ENCODE peak calls at places on chromosomes 7 and 10, in five cellular contexts. One of them, this sample, is unnamed.

GRCh38 chr10:32112055-32112454 is 55.8 kb upstream of the KIF5B start:
- DNase-seq in T-helper 1 cell: no peak
- DNase-seq in fibroblast of lung: peak
- DNase-seq in lung microvascular endothelial cell: peak
- DNase-seq in AG04450: peak
- DNase-seq in this sample: peak

GRCh38 chr10:971150-971542 is 17.1 kb upstream of the GTPBP4 start:
- DNase-seq in T-helper 1 cell: no peak
- DNase-seq in AG04450: no peak
- DNase-seq in fibroblast of lung: no peak
- DNase-seq in lung microvascular endothelial cell: peak
- DNase-seq in this sample: no peak

GRCh38 chr7:84490661-84491060 is 296.1 kb upstream of the SEMA3A start:
- DNase-seq in lung microvascular endothelial cell: no peak
- DNase-seq in fibroblast of lung: peak
- DNase-seq in AG04450: no peak
- DNase-seq in T-helper 1 cell: no peak
- DNase-seq in this sample: peak

GRCh38 chr10:129929343-129930297 is 34.5 kb downstream of the EBF3 start:
- DNase-seq in T-helper 1 cell: no peak
- DNase-seq in AG04450: no peak
- DNase-seq in lung microvascular endothelial cell: no peak
- DNase-seq in fibroblast of lung: no peak
- DNase-seq in this sample: no peak

GRCh38 chr10:88881335-88881734 is 1.3 kb downstream of the STAMBPL1 start:
- DNase-seq in fibroblast of lung: no peak
- DNase-seq in T-helper 1 cell: no peak
- DNase-seq in AG04450: no peak
- DNase-seq in lung microvascular endothelial cell: peak
- DNase-seq in this sample: no peak

GRCh38 chr7:99927536-99927935 is 1.9 kb downstream of the GJC3 start:
- DNase-seq in fibroblast of lung: no peak
- DNase-seq in AG04450: no peak
- DNase-seq in T-helper 1 cell: no peak
- DNase-seq in lung microvascular endothelial cell: no peak
- DNase-seq in this sample: no peak

GRCh38 chr7:79810945-79811344 is 323.7 kb upstream of the GNAI1 start:
- DNase-seq in lung microvascular endothelial cell: no peak
- DNase-seq in fibroblast of lung: no peak
- DNase-seq in T-helper 1 cell: no peak
- DNase-seq in AG04450: no peak
- DNase-seq in this sample: peak

GRCh38 chr7:143391462-143392404 is 10.6 kb downstream of the ZYX start:
- DNase-seq in T-helper 1 cell: no peak
- DNase-seq in lung microvascular endothelial cell: peak
- DNase-seq in AG04450: peak
- DNase-seq in fibroblast of lung: peak
- DNase-seq in this sample: peak

GRCh38 chr10:2111936-2112335 is 374.6 kb upstream of the ADARB2 start:
- DNase-seq in fibroblast of lung: peak
- DNase-seq in T-helper 1 cell: no peak
- DNase-seq in AG04450: no peak
- DNase-seq in lung microvascular endothelial cell: no peak
- DNase-seq in this sample: no peak

GRCh38 chr10:123249894-123250293 is 95.7 kb downstream of the BUB3 start:
- DNase-seq in T-helper 1 cell: no peak
- DNase-seq in fibroblast of lung: no peak
- DNase-seq in AG04450: no peak
- DNase-seq in lung microvascular endothelial cell: no peak
- DNase-seq in this sample: peak

GRCh38 chr7:47330561-47331178 is 251.2 kb downstream of the TNS3 start:
- DNase-seq in AG04450: no peak
- DNase-seq in fibroblast of lung: no peak
- DNase-seq in lung microvascular endothelial cell: no peak
- DNase-seq in T-helper 1 cell: no peak
- DNase-seq in this sample: no peak

GRCh38 chr10:24251547-24251946 is 42.6 kb downstream of the KIAA1217 start:
- DNase-seq in AG04450: no peak
- DNase-seq in T-helper 1 cell: no peak
- DNase-seq in fibroblast of lung: no peak
- DNase-seq in lung microvascular endothelial cell: no peak
- DNase-seq in this sample: no peak

GRCh38 chr10:99621454-99622246 is 1.4 kb upstream of the SLC25A28 start:
- DNase-seq in AG04450: no peak
- DNase-seq in fibroblast of lung: no peak
- DNase-seq in T-helper 1 cell: no peak
- DNase-seq in lung microvascular endothelial cell: no peak
- DNase-seq in this sample: no peak

GRCh38 chr7:124552217-124552616 is 213.4 kb downstream of the GPR37 start:
- DNase-seq in fibroblast of lung: peak
- DNase-seq in AG04450: no peak
- DNase-seq in lung microvascular endothelial cell: no peak
- DNase-seq in T-helper 1 cell: no peak
- DNase-seq in this sample: no peak

GRCh38 chr10:75203724-75204123 is 6.9 kb upstream of the VDAC2 start:
- DNase-seq in T-helper 1 cell: no peak
- DNase-seq in fibroblast of lung: no peak
- DNase-seq in lung microvascular endothelial cell: no peak
- DNase-seq in AG04450: no peak
- DNase-seq in this sample: no peak

GRCh38 chr10:65430979-65431378 is 1494.9 kb upstream of the LRRTM3 start:
- DNase-seq in T-helper 1 cell: no peak
- DNase-seq in AG04450: no peak
- DNase-seq in fibroblast of lung: no peak
- DNase-seq in lung microvascular endothelial cell: no peak
- DNase-seq in this sample: no peak

GRCh38 chr10:90865400-90865799 is 6.4 kb upstream of the RPP30 start:
- DNase-seq in fibroblast of lung: peak
- DNase-seq in lung microvascular endothelial cell: peak
- DNase-seq in AG04450: no peak
- DNase-seq in T-helper 1 cell: no peak
- DNase-seq in this sample: peak

GRCh38 chr10:34216348-34216908 is 598.7 kb downstream of the PARD3 start:
- DNase-seq in fibroblast of lung: no peak
- DNase-seq in AG04450: no peak
- DNase-seq in T-helper 1 cell: no peak
- DNase-seq in lung microvascular endothelial cell: no peak
- DNase-seq in this sample: no peak

GRCh38 chr7:52842192-52842900 is 193.1 kb upstream of the POM121L12 start:
- DNase-seq in lung microvascular endothelial cell: no peak
- DNase-seq in fibroblast of lung: no peak
- DNase-seq in AG04450: no peak
- DNase-seq in T-helper 1 cell: no peak
- DNase-seq in this sample: no peak

GRCh38 chr10:117342638-117343037 is 32.6 kb downstream of the PDZD8 start:
- DNase-seq in lung microvascular endothelial cell: no peak
- DNase-seq in fibroblast of lung: peak
- DNase-seq in AG04450: peak
- DNase-seq in T-helper 1 cell: no peak
- DNase-seq in this sample: peak

GRCh38 chr7:100826546-100827329 is 585 bp downstream of the EPHB4 start:
- DNase-seq in AG04450: no peak
- DNase-seq in lung microvascular endothelial cell: peak
- DNase-seq in fibroblast of lung: peak
- DNase-seq in T-helper 1 cell: no peak
- DNase-seq in this sample: no peak

GRCh38 chr7:33754933-33755928 is 150.1 kb upstream of the BMPER start:
- DNase-seq in lung microvascular endothelial cell: peak
- DNase-seq in T-helper 1 cell: no peak
- DNase-seq in fibroblast of lung: no peak
- DNase-seq in AG04450: no peak
- DNase-seq in this sample: no peak

GRCh38 chr10:130046591-130046990 is 64.0 kb downstream of the C10orf143 start:
- DNase-seq in lung microvascular endothelial cell: no peak
- DNase-seq in AG04450: no peak
- DNase-seq in T-helper 1 cell: no peak
- DNase-seq in fibroblast of lung: no peak
- DNase-seq in this sample: no peak

GRCh38 chr7:127844165-127844564 is 187.1 kb downstream of the LRRC4 start:
- DNase-seq in T-helper 1 cell: no peak
- DNase-seq in fibroblast of lung: no peak
- DNase-seq in lung microvascular endothelial cell: no peak
- DNase-seq in AG04450: no peak
- DNase-seq in this sample: no peak

GRCh38 chr7:6395898-6396582 is 51.7 kb downstream of the DAGLB start:
- DNase-seq in T-helper 1 cell: no peak
- DNase-seq in fibroblast of lung: no peak
- DNase-seq in AG04450: no peak
- DNase-seq in lung microvascular endothelial cell: no peak
- DNase-seq in this sample: no peak

GRCh38 chr10:86440874-86441838 is 74.6 kb upstream of the GRID1 start:
- DNase-seq in AG04450: peak
- DNase-seq in T-helper 1 cell: no peak
- DNase-seq in lung microvascular endothelial cell: peak
- DNase-seq in fibroblast of lung: peak
- DNase-seq in this sample: peak

GRCh38 chr7:76121044-76121443 is 73.1 kb downstream of the MDH2 start:
- DNase-seq in fibroblast of lung: no peak
- DNase-seq in AG04450: no peak
- DNase-seq in lung microvascular endothelial cell: no peak
- DNase-seq in T-helper 1 cell: no peak
- DNase-seq in this sample: no peak

GRCh38 chr10:63236113-63236935 is 103.2 kb downstream of the NRBF2 start:
- DNase-seq in fibroblast of lung: peak
- DNase-seq in AG04450: peak
- DNase-seq in T-helper 1 cell: no peak
- DNase-seq in lung microvascular endothelial cell: peak
- DNase-seq in this sample: peak

GRCh38 chr10:20622522-20623270 is 274.4 kb downstream of the NEBL start:
- DNase-seq in fibroblast of lung: peak
- DNase-seq in T-helper 1 cell: no peak
- DNase-seq in AG04450: no peak
- DNase-seq in lung microvascular endothelial cell: no peak
- DNase-seq in this sample: peak

GRCh38 chr7:66047426-66047825 is 28.2 kb upstream of the ASL start:
- DNase-seq in AG04450: peak
- DNase-seq in T-helper 1 cell: no peak
- DNase-seq in fibroblast of lung: peak
- DNase-seq in lung microvascular endothelial cell: peak
- DNase-seq in this sample: peak

GRCh38 chr10:112721080-112721698 is 228.9 kb upstream of the TCF7L2 start:
- DNase-seq in T-helper 1 cell: no peak
- DNase-seq in lung microvascular endothelial cell: peak
- DNase-seq in AG04450: no peak
- DNase-seq in fibroblast of lung: peak
- DNase-seq in this sample: peak

GRCh38 chr7:138979988-138980574 is 1.1 kb downstream of the KIAA1549 start:
- DNase-seq in fibroblast of lung: peak
- DNase-seq in lung microvascular endothelial cell: no peak
- DNase-seq in AG04450: no peak
- DNase-seq in T-helper 1 cell: no peak
- DNase-seq in this sample: no peak

GRCh38 chr7:8618441-8619070 is 185.1 kb downstream of the NXPH1 start:
- DNase-seq in T-helper 1 cell: no peak
- DNase-seq in AG04450: no peak
- DNase-seq in lung microvascular endothelial cell: no peak
- DNase-seq in fibroblast of lung: no peak
- DNase-seq in this sample: no peak

GRCh38 chr10:71429929-71430328 is 33.2 kb downstream of the CDH23 start:
- DNase-seq in T-helper 1 cell: no peak
- DNase-seq in AG04450: no peak
- DNase-seq in lung microvascular endothelial cell: no peak
- DNase-seq in fibroblast of lung: no peak
- DNase-seq in this sample: no peak

GRCh38 chr7:24979470-24979862 is 512 bp downstream of the OSBPL3 start:
- DNase-seq in AG04450: no peak
- DNase-seq in lung microvascular endothelial cell: peak
- DNase-seq in fibroblast of lung: no peak
- DNase-seq in T-helper 1 cell: peak
- DNase-seq in this sample: peak

GRCh38 chr7:101362334-101363195 is at the start of gene COL26A1:
- DNase-seq in T-helper 1 cell: no peak
- DNase-seq in fibroblast of lung: peak
- DNase-seq in lung microvascular endothelial cell: no peak
- DNase-seq in AG04450: no peak
- DNase-seq in this sample: peak

GRCh38 chr10:129171816-129172215 is 295.2 kb upstream of the MGMT start:
- DNase-seq in AG04450: no peak
- DNase-seq in fibroblast of lung: no peak
- DNase-seq in lung microvascular endothelial cell: no peak
- DNase-seq in T-helper 1 cell: no peak
- DNase-seq in this sample: no peak